ENCODE peak calls at places on chromosomes 12 and 14, in nine cellular contexts. One of them, this sample, is unnamed.

GRCh38 chr14:64126548-64126947 is 167.6 kb downstream of the ESR2 start:
- DNase-seq in lung: no peak
- DNase-seq in A549: no peak
- DNase-seq in dorsolateral prefrontal cortex: no peak
- DNase-seq in stomach: no peak
- DNase-seq in omental fat pad: no peak
- DNase-seq in RWPE1: no peak
- DNase-seq in lower leg skin: no peak
- DNase-seq in tibial artery: no peak
- DNase-seq in this sample: no peak

GRCh38 chr14:75259510-75259855 is 19.1 kb upstream of the FOS start:
- DNase-seq in tibial artery: no peak
- DNase-seq in lower leg skin: no peak
- DNase-seq in lung: no peak
- DNase-seq in A549: no peak
- DNase-seq in RWPE1: no peak
- DNase-seq in dorsolateral prefrontal cortex: no peak
- DNase-seq in stomach: no peak
- DNase-seq in omental fat pad: no peak
- DNase-seq in this sample: no peak

GRCh38 chr12:31324116-31324844 is 1.7 kb downstream of the SINHCAF start:
- DNase-seq in RWPE1: peak
- DNase-seq in lung: peak
- DNase-seq in dorsolateral prefrontal cortex: no peak
- DNase-seq in omental fat pad: no peak
- DNase-seq in A549: peak
- DNase-seq in stomach: peak
- DNase-seq in tibial artery: peak
- DNase-seq in lower leg skin: peak
- DNase-seq in this sample: peak

GRCh38 chr12:3869448-3869847 is 3.8 kb downstream of the PARP11 start:
- DNase-seq in RWPE1: no peak
- DNase-seq in stomach: no peak
- DNase-seq in omental fat pad: no peak
- DNase-seq in lung: no peak
- DNase-seq in A549: no peak
- DNase-seq in lower leg skin: no peak
- DNase-seq in tibial artery: no peak
- DNase-seq in dorsolateral prefrontal cortex: no peak
- DNase-seq in this sample: no peak

GRCh38 chr12:59040651-59041050 is 120.3 kb upstream of the LRIG3 start:
- DNase-seq in dorsolateral prefrontal cortex: no peak
- DNase-seq in tibial artery: no peak
- DNase-seq in lower leg skin: no peak
- DNase-seq in stomach: no peak
- DNase-seq in RWPE1: peak
- DNase-seq in A549: peak
- DNase-seq in lung: no peak
- DNase-seq in omental fat pad: no peak
- DNase-seq in this sample: peak

GRCh38 chr12:10361622-10362021 is 28.2 kb downstream of the KLRK1 start:
- DNase-seq in tibial artery: no peak
- DNase-seq in lung: no peak
- DNase-seq in lower leg skin: no peak
- DNase-seq in stomach: no peak
- DNase-seq in omental fat pad: no peak
- DNase-seq in A549: no peak
- DNase-seq in RWPE1: no peak
- DNase-seq in dorsolateral prefrontal cortex: no peak
- DNase-seq in this sample: peak

GRCh38 chr12:118633071-118633470 is 256.7 kb downstream of the SUDS3 start:
- DNase-seq in RWPE1: no peak
- DNase-seq in stomach: no peak
- DNase-seq in omental fat pad: no peak
- DNase-seq in A549: no peak
- DNase-seq in lung: no peak
- DNase-seq in tibial artery: no peak
- DNase-seq in dorsolateral prefrontal cortex: no peak
- DNase-seq in lower leg skin: no peak
- DNase-seq in this sample: no peak

GRCh38 chr12:88698471-88698870 is 118.2 kb upstream of the KITLG start:
- DNase-seq in stomach: no peak
- DNase-seq in A549: no peak
- DNase-seq in RWPE1: no peak
- DNase-seq in tibial artery: no peak
- DNase-seq in omental fat pad: no peak
- DNase-seq in dorsolateral prefrontal cortex: no peak
- DNase-seq in lung: no peak
- DNase-seq in lower leg skin: no peak
- DNase-seq in this sample: no peak

GRCh38 chr12:57761391-57761998 is 5.4 kb downstream of the CYP27B1 start:
- DNase-seq in lung: no peak
- DNase-seq in tibial artery: no peak
- DNase-seq in omental fat pad: no peak
- DNase-seq in A549: no peak
- DNase-seq in dorsolateral prefrontal cortex: no peak
- DNase-seq in RWPE1: no peak
- DNase-seq in stomach: no peak
- DNase-seq in lower leg skin: no peak
- DNase-seq in this sample: no peak

GRCh38 chr14:69815556-69815955 is 18.5 kb upstream of the SLC10A1 start:
- DNase-seq in A549: no peak
- DNase-seq in lung: no peak
- DNase-seq in lower leg skin: no peak
- DNase-seq in dorsolateral prefrontal cortex: no peak
- DNase-seq in tibial artery: no peak
- DNase-seq in RWPE1: no peak
- DNase-seq in omental fat pad: no peak
- DNase-seq in stomach: no peak
- DNase-seq in this sample: no peak

GRCh38 chr12:14905269-14906004 is 19.8 kb upstream of the MGP start:
- DNase-seq in RWPE1: no peak
- DNase-seq in tibial artery: peak
- DNase-seq in A549: no peak
- DNase-seq in stomach: no peak
- DNase-seq in omental fat pad: no peak
- DNase-seq in dorsolateral prefrontal cortex: no peak
- DNase-seq in lower leg skin: no peak
- DNase-seq in lung: no peak
- DNase-seq in this sample: peak

GRCh38 chr12:131640436-131640969 is 70.4 kb upstream of the SFSWAP start:
- DNase-seq in lung: no peak
- DNase-seq in lower leg skin: no peak
- DNase-seq in tibial artery: no peak
- DNase-seq in dorsolateral prefrontal cortex: no peak
- DNase-seq in RWPE1: no peak
- DNase-seq in A549: no peak
- DNase-seq in stomach: no peak
- DNase-seq in omental fat pad: no peak
- DNase-seq in this sample: no peak

GRCh38 chr12:83389237-83389996 is 702.7 kb downstream of the TMTC2 start:
- DNase-seq in tibial artery: no peak
- DNase-seq in stomach: no peak
- DNase-seq in RWPE1: no peak
- DNase-seq in omental fat pad: no peak
- DNase-seq in A549: peak
- DNase-seq in lung: no peak
- DNase-seq in dorsolateral prefrontal cortex: no peak
- DNase-seq in lower leg skin: no peak
- DNase-seq in this sample: peak

GRCh38 chr12:119870462-119870861 is 6.7 kb downstream of the CIT start:
- DNase-seq in lung: no peak
- DNase-seq in omental fat pad: no peak
- DNase-seq in dorsolateral prefrontal cortex: no peak
- DNase-seq in RWPE1: no peak
- DNase-seq in tibial artery: no peak
- DNase-seq in stomach: no peak
- DNase-seq in A549: no peak
- DNase-seq in lower leg skin: no peak
- DNase-seq in this sample: peak

GRCh38 chr14:35416108-35416750 is 11.7 kb upstream of the NFKBIA start:
- DNase-seq in dorsolateral prefrontal cortex: no peak
- DNase-seq in lower leg skin: no peak
- DNase-seq in stomach: no peak
- DNase-seq in RWPE1: no peak
- DNase-seq in omental fat pad: no peak
- DNase-seq in tibial artery: no peak
- DNase-seq in A549: no peak
- DNase-seq in lung: no peak
- DNase-seq in this sample: no peak

GRCh38 chr14:20580242-20580641 is 7.6 kb downstream of the RNASE11 start:
- DNase-seq in lower leg skin: no peak
- DNase-seq in tibial artery: no peak
- DNase-seq in dorsolateral prefrontal cortex: no peak
- DNase-seq in A549: no peak
- DNase-seq in RWPE1: no peak
- DNase-seq in lung: no peak
- DNase-seq in omental fat pad: no peak
- DNase-seq in stomach: no peak
- DNase-seq in this sample: no peak

GRCh38 chr14:80636071-80636470 is 305.5 kb downstream of the CEP128 start:
- DNase-seq in stomach: no peak
- DNase-seq in A549: peak
- DNase-seq in tibial artery: no peak
- DNase-seq in lower leg skin: no peak
- DNase-seq in omental fat pad: no peak
- DNase-seq in lung: no peak
- DNase-seq in dorsolateral prefrontal cortex: no peak
- DNase-seq in RWPE1: no peak
- DNase-seq in this sample: peak
- TF ChIP-seq CTCF in stomach: no peak
- TF ChIP-seq CTCF in A549: peak
- TF ChIP-seq CTCF in tibial artery: no peak
- TF ChIP-seq CTCF in lower leg skin: no peak
- TF ChIP-seq CTCF in omental fat pad: no peak
- TF ChIP-seq CTCF in lung: no peak
- TF ChIP-seq CTCF in dorsolateral prefrontal cortex: peak
- TF ChIP-seq CTCF in RWPE1: no peak
- TF ChIP-seq CTCF in this sample: peak

GRCh38 chr14:55131782-55132181 is 2.7 kb downstream of the LGALS3 start:
- DNase-seq in omental fat pad: no peak
- DNase-seq in lung: no peak
- DNase-seq in A549: peak
- DNase-seq in stomach: no peak
- DNase-seq in lower leg skin: peak
- DNase-seq in RWPE1: no peak
- DNase-seq in tibial artery: no peak
- DNase-seq in dorsolateral prefrontal cortex: no peak
- DNase-seq in this sample: no peak
- TF ChIP-seq CTCF in omental fat pad: no peak
- TF ChIP-seq CTCF in lung: no peak
- TF ChIP-seq CTCF in A549: no peak
- TF ChIP-seq CTCF in stomach: no peak
- TF ChIP-seq CTCF in lower leg skin: no peak
- TF ChIP-seq CTCF in RWPE1: no peak
- TF ChIP-seq CTCF in tibial artery: no peak
- TF ChIP-seq CTCF in dorsolateral prefrontal cortex: no peak
- TF ChIP-seq CTCF in this sample: no peak

DNA sequence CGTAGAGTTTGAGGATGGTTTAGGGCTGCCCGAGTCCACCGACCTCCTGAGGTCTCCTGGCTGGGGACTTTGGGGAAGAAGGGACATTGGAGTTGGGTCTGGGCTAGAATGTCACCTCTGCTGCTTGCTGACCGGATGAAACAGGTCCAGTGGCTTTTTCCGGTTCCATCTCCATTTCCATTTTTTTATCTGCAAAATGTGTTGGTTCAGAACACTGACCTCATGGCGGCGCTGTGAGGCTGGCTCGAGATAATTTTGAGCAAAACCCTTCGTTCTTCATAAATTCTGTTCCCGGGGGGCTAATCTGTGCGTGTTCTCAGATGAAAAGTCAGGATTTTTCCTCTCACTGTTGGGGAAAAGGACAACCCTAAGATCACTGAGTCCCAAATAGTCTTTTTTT is 11.7 kb upstream of the MYL2 start:
- DNase-seq in RWPE1: no peak
- DNase-seq in tibial artery: no peak
- DNase-seq in lung: no peak
- DNase-seq in dorsolateral prefrontal cortex: peak
- DNase-seq in omental fat pad: no peak
- DNase-seq in lower leg skin: no peak
- DNase-seq in A549: peak
- DNase-seq in stomach: no peak
- DNase-seq in this sample: no peak
- TF ChIP-seq CTCF in RWPE1: no peak
- TF ChIP-seq CTCF in tibial artery: no peak
- TF ChIP-seq CTCF in lung: no peak
- TF ChIP-seq CTCF in dorsolateral prefrontal cortex: no peak
- TF ChIP-seq CTCF in omental fat pad: no peak
- TF ChIP-seq CTCF in lower leg skin: no peak
- TF ChIP-seq CTCF in A549: peak
- TF ChIP-seq CTCF in stomach: no peak
- TF ChIP-seq CTCF in this sample: no peak

GRCh38 chr12:109731231-109731731 is 17.7 kb downstream of the FAM222A start:
- DNase-seq in tibial artery: no peak
- DNase-seq in RWPE1: no peak
- DNase-seq in dorsolateral prefrontal cortex: peak
- DNase-seq in A549: no peak
- DNase-seq in lung: no peak
- DNase-seq in lower leg skin: no peak
- DNase-seq in stomach: peak
- DNase-seq in omental fat pad: no peak
- DNase-seq in this sample: no peak
- TF ChIP-seq CTCF in tibial artery: no peak
- TF ChIP-seq CTCF in RWPE1: no peak
- TF ChIP-seq CTCF in dorsolateral prefrontal cortex: no peak
- TF ChIP-seq CTCF in A549: no peak
- TF ChIP-seq CTCF in lung: no peak
- TF ChIP-seq CTCF in lower leg skin: no peak
- TF ChIP-seq CTCF in stomach: no peak
- TF ChIP-seq CTCF in omental fat pad: no peak
- TF ChIP-seq CTCF in this sample: no peak